ENCODE peak calls at places on chromosomes 7 and 10, in four cellular contexts. A, G, C and U are unnamed samples.

GRCh38 chr10:88260329-88261051 is 322.6 kb downstream of the RNLS start:
- DNase-seq in A (no peak), G (no peak), C (no peak), U (no peak)

GRCh38 chr7:47931005-47931787 is 17.1 kb downstream of the PKD1L1 start:
- DNase-seq in A (no peak), G (no peak), C (no peak), U (no peak)

GRCh38 chr7:46071076-46071475 is 150.0 kb upstream of the IGFBP3 start:
- DNase-seq in A (no peak), G (no peak), C (peak), U (no peak)

GRCh38 chr7:918118-918425 is 36.4 kb downstream of the ADAP1 start:
- DNase-seq in A (no peak), G (no peak), C (no peak), U (no peak)

GRCh38 chr7:95269640-95270039 is 54.7 kb downstream of the PON1 start:
- DNase-seq in A (no peak), G (no peak), C (no peak), U (no peak)

GRCh38 chr7:36620166-36620708 is 104.1 kb downstream of the AOAH start:
- DNase-seq in A (no peak), G (no peak), C (no peak), U (no peak)

GRCh38 chr7:25171516-25171915 is 46.5 kb upstream of the CYCS start:
- DNase-seq in A (no peak), G (no peak), C (no peak), U (no peak)

GRCh38 chr10:88028654-88029053 is 165.2 kb downstream of the PTEN start:
- DNase-seq in A (peak), G (no peak), C (no peak), U (no peak)

GRCh38 chr7:131027287-131027773 is 293.3 kb upstream of the KLF14 start:
- DNase-seq in A (no peak), G (no peak), C (no peak), U (no peak)

GRCh38 chr7:1081931-1082401 is 5.9 kb upstream of the GPER1 start:
- DNase-seq in A (no peak), G (no peak), C (peak), U (no peak)

GRCh38 chr7:71846160-71846559 is 566.0 kb downstream of the CALN1 start:
- DNase-seq in A (no peak), G (no peak), C (no peak), U (no peak)

GRCh38 chr7:141073641-141074161 is at the start of gene TMEM178B:
- DNase-seq in A (peak), G (peak), C (no peak), U (no peak)

GRCh38 chr7:154928136-154929005 is 74.6 kb downstream of the PAXIP1 start:
- DNase-seq in A (peak), G (peak), C (peak), U (peak)

GRCh38 chr10:100009793-100010676 is at the start of gene DNMBP:
- DNase-seq in A (peak), G (peak), C (peak), U (peak)

GRCh38 chr7:40535678-40536077 is 400.9 kb downstream of the SUGCT start:
- DNase-seq in A (no peak), G (no peak), C (no peak), U (no peak)

GRCh38 chr7:110852156-110852858 is 238.6 kb upstream of the LRRN3 start:
- DNase-seq in A (no peak), G (no peak), C (no peak), U (no peak)

GRCh38 chr10:67779455-67780205 is 58.4 kb downstream of the DNAJC12 start:
- DNase-seq in A (peak), G (peak), C (peak), U (peak)

GRCh38 chr10:103602028-103602851 is 108.7 kb downstream of the NEURL1 start:
- DNase-seq in A (no peak), G (no peak), C (no peak), U (no peak)

GRCh38 chr7:27650283-27650682 is 12.4 kb downstream of the HIBADH start:
- DNase-seq in A (no peak), G (no peak), C (no peak), U (no peak)

GRCh38 chr7:12403287-12404181 is at the start of gene VWDE:
- DNase-seq in A (peak), G (peak), C (no peak), U (peak)

GRCh38 chr10:93597075-93597599 is 3.9 kb downstream of the RBP4 start:
- DNase-seq in A (no peak), G (no peak), C (no peak), U (no peak)

GRCh38 chr7:130721486-130722277 is 12.3 kb downstream of the KLF14 start:
- DNase-seq in A (peak), G (peak), C (peak), U (peak)

GRCh38 chr10:51643734-51644133 is 55.7 kb downstream of the CSTF2T start:
- DNase-seq in A (no peak), G (no peak), C (no peak), U (no peak)